ENCODE peak calls at places on chromosomes 1 and 21, in eight cellular contexts. One of them, this sample, is unnamed.

GRCh38 chr21:37220981-37221664 is 46.0 kb downstream of the VPS26C start:
- DNase-seq in endothelial cell of umbilical vein: peak; percentile 93
- DNase-seq in adrenal gland: peak; percentile 93
- DNase-seq in stomach: peak; percentile 93
- DNase-seq in body of pancreas: peak; percentile 93
- DNase-seq in GM12891: peak; percentile 80
- DNase-seq in uterus: peak; percentile 92
- DNase-seq in sigmoid colon: peak; percentile 97
- DNase-seq in this sample: peak; percentile 95

GRCh38 chr1:17369466-17369865 is 2.5 kb upstream of the PADI6 start:
- DNase-seq in endothelial cell of umbilical vein: no peak
- DNase-seq in adrenal gland: no peak
- DNase-seq in stomach: no peak
- DNase-seq in body of pancreas: no peak
- DNase-seq in GM12891: no peak
- DNase-seq in uterus: no peak
- DNase-seq in sigmoid colon: no peak
- DNase-seq in this sample: no peak

GRCh38 chr1:181128592-181129497 is 40.3 kb downstream of the IER5 start:
- DNase-seq in endothelial cell of umbilical vein: no peak
- DNase-seq in adrenal gland: peak; percentile 27
- DNase-seq in stomach: no peak
- DNase-seq in body of pancreas: no peak
- DNase-seq in GM12891: no peak
- DNase-seq in uterus: no peak
- DNase-seq in sigmoid colon: no peak
- DNase-seq in this sample: no peak

GRCh38 chr1:204858381-204858821 is 12.3 kb upstream of the NFASC start:
- DNase-seq in endothelial cell of umbilical vein: no peak
- DNase-seq in adrenal gland: no peak
- DNase-seq in stomach: no peak
- DNase-seq in body of pancreas: no peak
- DNase-seq in GM12891: no peak
- DNase-seq in uterus: no peak
- DNase-seq in sigmoid colon: no peak
- DNase-seq in this sample: no peak

GRCh38 chr1:174058639-174059038 is 36.5 kb upstream of the RC3H1 start:
- DNase-seq in endothelial cell of umbilical vein: no peak
- DNase-seq in adrenal gland: no peak
- DNase-seq in stomach: no peak
- DNase-seq in body of pancreas: no peak
- DNase-seq in GM12891: no peak
- DNase-seq in uterus: no peak
- DNase-seq in sigmoid colon: no peak
- DNase-seq in this sample: no peak

GRCh38 chr1:117821782-117822447 is 107.5 kb downstream of the GDAP2 start:
- DNase-seq in endothelial cell of umbilical vein: peak; percentile 98
- DNase-seq in adrenal gland: no peak
- DNase-seq in stomach: peak; percentile 51
- DNase-seq in body of pancreas: peak; percentile 77
- DNase-seq in GM12891: no peak
- DNase-seq in uterus: no peak
- DNase-seq in sigmoid colon: peak; percentile 82
- DNase-seq in this sample: peak; percentile 16

GRCh38 chr1:46556822-46557221 is 5.4 kb upstream of the KNCN start:
- DNase-seq in endothelial cell of umbilical vein: peak; percentile 14
- DNase-seq in adrenal gland: peak; percentile 17
- DNase-seq in stomach: no peak
- DNase-seq in body of pancreas: no peak
- DNase-seq in GM12891: no peak
- DNase-seq in uterus: no peak
- DNase-seq in sigmoid colon: no peak
- DNase-seq in this sample: no peak

GRCh38 chr1:167460836-167461235 is 57.5 kb downstream of the CD247 start:
- DNase-seq in endothelial cell of umbilical vein: no peak
- DNase-seq in adrenal gland: no peak
- DNase-seq in stomach: no peak
- DNase-seq in body of pancreas: no peak
- DNase-seq in GM12891: no peak
- DNase-seq in uterus: no peak
- DNase-seq in sigmoid colon: peak; percentile 42
- DNase-seq in this sample: no peak

GRCh38 chr1:61097326-61097725 is 15.0 kb downstream of the NFIA start:
- DNase-seq in endothelial cell of umbilical vein: peak; percentile 44
- DNase-seq in adrenal gland: no peak
- DNase-seq in stomach: no peak
- DNase-seq in body of pancreas: no peak
- DNase-seq in GM12891: no peak
- DNase-seq in uterus: no peak
- DNase-seq in sigmoid colon: no peak
- DNase-seq in this sample: peak; percentile 46

GRCh38 chr1:190439447-190439846 is 38.2 kb downstream of the BRINP3 start:
- DNase-seq in endothelial cell of umbilical vein: no peak
- DNase-seq in adrenal gland: no peak
- DNase-seq in stomach: no peak
- DNase-seq in body of pancreas: no peak
- DNase-seq in GM12891: no peak
- DNase-seq in uterus: no peak
- DNase-seq in sigmoid colon: no peak
- DNase-seq in this sample: no peak

GRCh38 chr21:42156690-42157605 is 62.0 kb upstream of the ABCG1 start:
- DNase-seq in endothelial cell of umbilical vein: peak; percentile 38
- DNase-seq in adrenal gland: peak; percentile 65
- DNase-seq in stomach: no peak
- DNase-seq in body of pancreas: no peak
- DNase-seq in GM12891: no peak
- DNase-seq in uterus: no peak
- DNase-seq in sigmoid colon: no peak
- DNase-seq in this sample: no peak

GRCh38 chr1:227351443-227351842 is 33.2 kb upstream of the CDC42BPA start:
- DNase-seq in endothelial cell of umbilical vein: peak; percentile 96
- DNase-seq in adrenal gland: peak; percentile 63
- DNase-seq in stomach: no peak
- DNase-seq in body of pancreas: no peak
- DNase-seq in GM12891: no peak
- DNase-seq in uterus: no peak
- DNase-seq in sigmoid colon: no peak
- DNase-seq in this sample: no peak

GRCh38 chr1:41109316-41110263 is 88.1 kb upstream of the SLFNL1 start:
- DNase-seq in endothelial cell of umbilical vein: peak; percentile 95
- DNase-seq in adrenal gland: peak; percentile 81
- DNase-seq in stomach: peak; percentile 49
- DNase-seq in body of pancreas: peak; percentile 65
- DNase-seq in GM12891: no peak
- DNase-seq in uterus: peak; percentile 68
- DNase-seq in sigmoid colon: peak; percentile 85
- DNase-seq in this sample: peak; percentile 34

GRCh38 chr1:6401673-6402072 is 8.1 kb upstream of the ACOT7 start:
- DNase-seq in endothelial cell of umbilical vein: no peak
- DNase-seq in adrenal gland: no peak
- DNase-seq in stomach: no peak
- DNase-seq in body of pancreas: no peak
- DNase-seq in GM12891: no peak
- DNase-seq in uterus: no peak
- DNase-seq in sigmoid colon: no peak
- DNase-seq in this sample: no peak
- TF ChIP-seq POLR2A in endothelial cell of umbilical vein: no peak
- TF ChIP-seq POLR2A in adrenal gland: no peak
- TF ChIP-seq POLR2A in stomach: no peak
- TF ChIP-seq POLR2A in body of pancreas: no peak
- TF ChIP-seq POLR2A in GM12891: no peak
- TF ChIP-seq POLR2A in uterus: no peak
- TF ChIP-seq POLR2A in sigmoid colon: no peak
- TF ChIP-seq POLR2A in this sample: no peak

GRCh38 chr1:94801919-94802546 is 18.1 kb upstream of the SLC44A3 start:
- DNase-seq in endothelial cell of umbilical vein: peak; percentile 71
- DNase-seq in adrenal gland: peak; percentile 29
- DNase-seq in stomach: no peak
- DNase-seq in body of pancreas: peak; percentile 34
- DNase-seq in GM12891: peak; percentile 12
- DNase-seq in uterus: peak; percentile 47
- DNase-seq in sigmoid colon: peak; percentile 77
- DNase-seq in this sample: peak; percentile 60
- TF ChIP-seq POLR2A in endothelial cell of umbilical vein: no peak
- TF ChIP-seq POLR2A in adrenal gland: no peak
- TF ChIP-seq POLR2A in stomach: no peak
- TF ChIP-seq POLR2A in body of pancreas: no peak
- TF ChIP-seq POLR2A in GM12891: no peak
- TF ChIP-seq POLR2A in uterus: no peak
- TF ChIP-seq POLR2A in sigmoid colon: no peak
- TF ChIP-seq POLR2A in this sample: no peak

DNA sequence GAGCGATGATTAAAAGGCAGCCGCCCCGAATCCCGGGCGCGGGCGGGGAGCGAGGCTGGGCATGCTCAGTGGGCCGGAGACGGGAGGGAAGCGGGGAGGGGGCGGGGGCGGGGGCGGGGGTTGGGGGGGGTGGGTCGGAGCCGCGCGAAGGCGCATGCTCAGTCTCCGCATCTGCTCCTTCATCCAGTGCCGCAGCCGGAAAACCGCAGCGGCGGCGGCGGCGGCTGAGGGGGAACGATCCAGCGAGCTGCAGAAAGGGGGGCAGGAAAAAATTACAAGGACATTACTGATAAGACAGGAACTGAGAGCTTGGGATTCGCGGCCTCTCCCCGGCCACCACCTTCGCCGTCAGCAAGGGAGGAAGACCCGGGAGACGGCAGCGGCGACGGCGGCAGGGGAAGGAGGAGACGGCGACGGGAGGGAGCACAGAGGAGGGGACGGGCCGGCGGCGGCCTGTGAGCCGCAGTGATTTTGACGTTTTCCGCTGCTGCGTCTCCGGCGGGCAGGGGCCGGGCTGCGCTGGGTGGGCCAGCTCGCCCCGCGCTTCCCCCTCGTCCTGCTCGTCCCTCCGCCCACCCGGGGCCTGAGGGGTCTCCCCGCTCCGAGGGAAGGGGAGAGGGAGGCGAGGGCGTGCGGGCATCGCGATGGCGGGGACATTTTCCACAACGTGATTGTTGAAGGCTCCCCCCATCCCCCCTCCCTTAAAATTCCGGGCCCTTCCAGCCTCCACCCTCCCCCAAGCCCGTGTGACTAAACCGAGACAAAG is at the start of gene CAMSAP2:
- DNase-seq in endothelial cell of umbilical vein: peak; percentile 90
- DNase-seq in adrenal gland: peak; percentile 94
- DNase-seq in stomach: peak; percentile 85
- DNase-seq in body of pancreas: peak; percentile 88
- DNase-seq in GM12891: peak; percentile 61
- DNase-seq in uterus: peak; percentile 93
- DNase-seq in sigmoid colon: peak; percentile 97
- DNase-seq in this sample: peak; percentile 14
- TF ChIP-seq POLR2A in endothelial cell of umbilical vein: peak; percentile 81
- TF ChIP-seq POLR2A in adrenal gland: peak; percentile 92
- TF ChIP-seq POLR2A in stomach: peak; percentile 28
- TF ChIP-seq POLR2A in body of pancreas: peak; percentile 92
- TF ChIP-seq POLR2A in GM12891: peak; percentile 30
- TF ChIP-seq POLR2A in uterus: peak; percentile 69
- TF ChIP-seq POLR2A in sigmoid colon: peak; percentile 86
- TF ChIP-seq POLR2A in this sample: no peak

DNA sequence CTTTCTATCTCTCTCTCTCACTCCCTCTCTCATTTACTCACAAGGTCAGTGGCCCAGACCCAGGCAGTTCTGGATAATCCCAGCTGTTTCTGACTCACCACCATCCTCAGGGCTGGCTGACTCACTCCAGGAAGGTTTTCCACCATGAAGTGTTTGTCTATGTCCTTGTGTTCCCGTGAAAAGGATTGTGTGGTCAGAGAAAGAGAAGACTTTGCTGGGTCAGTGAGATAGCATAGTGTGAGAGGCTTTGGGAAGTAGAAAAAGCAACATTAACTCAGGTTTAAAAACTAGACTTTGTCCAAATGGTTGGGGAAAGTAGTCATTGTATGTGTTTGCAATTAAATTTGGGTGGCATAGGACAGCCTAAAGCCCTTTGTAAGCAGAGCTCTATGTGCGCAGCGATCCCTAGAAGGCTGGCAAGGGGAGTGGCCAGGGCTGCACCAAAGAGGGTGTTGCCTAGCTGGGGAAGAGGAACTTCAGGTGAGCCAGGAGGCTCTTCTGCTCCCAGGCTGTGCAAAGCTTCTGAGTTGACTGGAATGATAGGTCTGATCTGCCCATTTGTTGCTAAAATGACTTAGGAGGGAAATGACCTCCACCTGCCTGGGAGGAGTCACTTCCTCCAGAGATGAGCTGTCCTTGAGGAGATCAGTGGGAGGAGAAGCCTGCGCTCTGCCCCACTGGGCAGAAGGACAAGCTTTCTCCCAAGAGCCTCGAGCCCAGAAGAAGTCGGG is 4.9 kb upstream of the CAPN2 start:
- DNase-seq in endothelial cell of umbilical vein: peak; percentile 97
- DNase-seq in adrenal gland: peak; percentile 95
- DNase-seq in stomach: peak; percentile 72
- DNase-seq in body of pancreas: peak; percentile 83
- DNase-seq in GM12891: no peak
- DNase-seq in uterus: peak; percentile 84
- DNase-seq in sigmoid colon: peak; percentile 93
- DNase-seq in this sample: peak; percentile 38
- TF ChIP-seq POLR2A in endothelial cell of umbilical vein: no peak
- TF ChIP-seq POLR2A in adrenal gland: peak; percentile 50
- TF ChIP-seq POLR2A in stomach: no peak
- TF ChIP-seq POLR2A in body of pancreas: no peak
- TF ChIP-seq POLR2A in GM12891: no peak
- TF ChIP-seq POLR2A in uterus: no peak
- TF ChIP-seq POLR2A in sigmoid colon: no peak
- TF ChIP-seq POLR2A in this sample: no peak

GRCh38 chr21:34073032-34073748 is at the start of the genes MRPS6 and SLC5A3:
- DNase-seq in endothelial cell of umbilical vein: peak; percentile 81
- DNase-seq in adrenal gland: peak; percentile 93
- DNase-seq in stomach: peak; percentile 87
- DNase-seq in body of pancreas: peak; percentile 89
- DNase-seq in GM12891: peak; percentile 74
- DNase-seq in uterus: peak; percentile 82
- DNase-seq in sigmoid colon: peak; percentile 91
- DNase-seq in this sample: peak; percentile 90
- TF ChIP-seq POLR2A in endothelial cell of umbilical vein: peak; percentile 88
- TF ChIP-seq POLR2A in adrenal gland: peak; percentile 94
- TF ChIP-seq POLR2A in stomach: no peak
- TF ChIP-seq POLR2A in body of pancreas: peak; percentile 83
- TF ChIP-seq POLR2A in GM12891: peak; percentile 95
- TF ChIP-seq POLR2A in uterus: peak; percentile 77
- TF ChIP-seq POLR2A in sigmoid colon: peak; percentile 62
- TF ChIP-seq POLR2A in this sample: peak; percentile 23